ENCODE peak calls at places on chromosomes 12 and 14, in ten cellular contexts. One of them, this sample, is unnamed.

GRCh38 chr12:67433393-67434175 is 164.4 kb downstream of the CAND1 start:
- DNase-seq in H9: no peak
- DNase-seq in fibroblast of pulmonary artery: no peak
- DNase-seq in fibroblast of the aortic adventitia: peak
- DNase-seq in D721Med: no peak
- DNase-seq in mucosa of descending colon: no peak
- DNase-seq in upper lobe of right lung: no peak
- DNase-seq in left ventricle myocardium inferior: no peak
- DNase-seq in AG09309: no peak
- DNase-seq in cardiac fibroblast: no peak
- DNase-seq in this sample: no peak

GRCh38 chr12:66713984-66714383 is 35.1 kb upstream of the GRIP1 start:
- DNase-seq in upper lobe of right lung: no peak
- DNase-seq in H9: no peak
- DNase-seq in mucosa of descending colon: no peak
- DNase-seq in D721Med: no peak
- DNase-seq in cardiac fibroblast: no peak
- DNase-seq in fibroblast of pulmonary artery: no peak
- DNase-seq in left ventricle myocardium inferior: no peak
- DNase-seq in fibroblast of the aortic adventitia: no peak
- DNase-seq in AG09309: no peak
- DNase-seq in this sample: no peak

GRCh38 chr12:132921685-132922084 is 34.3 kb upstream of the CHFR start:
- DNase-seq in D721Med: no peak
- DNase-seq in mucosa of descending colon: no peak
- DNase-seq in left ventricle myocardium inferior: no peak
- DNase-seq in upper lobe of right lung: no peak
- DNase-seq in fibroblast of pulmonary artery: no peak
- DNase-seq in H9: no peak
- DNase-seq in cardiac fibroblast: no peak
- DNase-seq in fibroblast of the aortic adventitia: no peak
- DNase-seq in AG09309: no peak
- DNase-seq in this sample: no peak

GRCh38 chr12:26608706-26609105 is 224.3 kb downstream of the ITPR2 start:
- DNase-seq in mucosa of descending colon: no peak
- DNase-seq in cardiac fibroblast: no peak
- DNase-seq in fibroblast of the aortic adventitia: peak
- DNase-seq in left ventricle myocardium inferior: no peak
- DNase-seq in upper lobe of right lung: no peak
- DNase-seq in H9: no peak
- DNase-seq in fibroblast of pulmonary artery: no peak
- DNase-seq in AG09309: no peak
- DNase-seq in D721Med: no peak
- DNase-seq in this sample: no peak

GRCh38 chr12:131057722-131058515 is 104.2 kb downstream of the ADGRD1 start:
- DNase-seq in upper lobe of right lung: no peak
- DNase-seq in fibroblast of pulmonary artery: no peak
- DNase-seq in mucosa of descending colon: no peak
- DNase-seq in D721Med: no peak
- DNase-seq in left ventricle myocardium inferior: no peak
- DNase-seq in cardiac fibroblast: no peak
- DNase-seq in H9: peak
- DNase-seq in AG09309: no peak
- DNase-seq in fibroblast of the aortic adventitia: no peak
- DNase-seq in this sample: no peak

GRCh38 chr12:116544656-116545055 is 14.5 kb upstream of the MAP1LC3B2 start:
- DNase-seq in AG09309: no peak
- DNase-seq in fibroblast of pulmonary artery: no peak
- DNase-seq in mucosa of descending colon: no peak
- DNase-seq in H9: no peak
- DNase-seq in D721Med: no peak
- DNase-seq in fibroblast of the aortic adventitia: peak
- DNase-seq in left ventricle myocardium inferior: no peak
- DNase-seq in upper lobe of right lung: no peak
- DNase-seq in cardiac fibroblast: peak
- DNase-seq in this sample: no peak

GRCh38 chr12:84842406-84843013 is 70.1 kb downstream of the SLC6A15 start:
- DNase-seq in mucosa of descending colon: no peak
- DNase-seq in H9: no peak
- DNase-seq in left ventricle myocardium inferior: no peak
- DNase-seq in fibroblast of the aortic adventitia: peak
- DNase-seq in D721Med: peak
- DNase-seq in fibroblast of pulmonary artery: peak
- DNase-seq in AG09309: peak
- DNase-seq in upper lobe of right lung: no peak
- DNase-seq in cardiac fibroblast: peak
- DNase-seq in this sample: peak

GRCh38 chr12:100995771-100996170 is 201.2 kb downstream of the ANO4 start:
- DNase-seq in H9: no peak
- DNase-seq in AG09309: no peak
- DNase-seq in upper lobe of right lung: no peak
- DNase-seq in cardiac fibroblast: no peak
- DNase-seq in D721Med: no peak
- DNase-seq in fibroblast of pulmonary artery: no peak
- DNase-seq in fibroblast of the aortic adventitia: no peak
- DNase-seq in mucosa of descending colon: no peak
- DNase-seq in left ventricle myocardium inferior: no peak
- DNase-seq in this sample: no peak

GRCh38 chr14:21264025-21264801 is 5.0 kb downstream of the HNRNPC start:
- DNase-seq in left ventricle myocardium inferior: no peak
- DNase-seq in AG09309: peak
- DNase-seq in H9: no peak
- DNase-seq in D721Med: no peak
- DNase-seq in cardiac fibroblast: peak
- DNase-seq in upper lobe of right lung: no peak
- DNase-seq in mucosa of descending colon: no peak
- DNase-seq in fibroblast of pulmonary artery: peak
- DNase-seq in fibroblast of the aortic adventitia: peak
- DNase-seq in this sample: no peak

GRCh38 chr12:114334395-114334794 is 71.5 kb downstream of the TBX5 start:
- DNase-seq in cardiac fibroblast: no peak
- DNase-seq in fibroblast of pulmonary artery: no peak
- DNase-seq in AG09309: no peak
- DNase-seq in H9: no peak
- DNase-seq in upper lobe of right lung: no peak
- DNase-seq in D721Med: no peak
- DNase-seq in left ventricle myocardium inferior: no peak
- DNase-seq in fibroblast of the aortic adventitia: no peak
- DNase-seq in mucosa of descending colon: no peak
- DNase-seq in this sample: no peak

GRCh38 chr12:647039-647712 is 16.1 kb downstream of the NINJ2 start:
- DNase-seq in fibroblast of pulmonary artery: no peak
- DNase-seq in mucosa of descending colon: no peak
- DNase-seq in fibroblast of the aortic adventitia: no peak
- DNase-seq in left ventricle myocardium inferior: no peak
- DNase-seq in upper lobe of right lung: no peak
- DNase-seq in cardiac fibroblast: no peak
- DNase-seq in D721Med: no peak
- DNase-seq in AG09309: no peak
- DNase-seq in H9: no peak
- DNase-seq in this sample: no peak

GRCh38 chr12:5429741-5430557 is 2.0 kb upstream of the NTF3 start:
- DNase-seq in H9: peak
- DNase-seq in cardiac fibroblast: no peak
- DNase-seq in left ventricle myocardium inferior: no peak
- DNase-seq in upper lobe of right lung: no peak
- DNase-seq in mucosa of descending colon: no peak
- DNase-seq in fibroblast of pulmonary artery: no peak
- DNase-seq in AG09309: no peak
- DNase-seq in D721Med: no peak
- DNase-seq in fibroblast of the aortic adventitia: no peak
- DNase-seq in this sample: no peak

GRCh38 chr12:45290218-45290609 is 74.3 kb downstream of the ANO6 start:
- DNase-seq in AG09309: peak
- DNase-seq in D721Med: no peak
- DNase-seq in H9: no peak
- DNase-seq in left ventricle myocardium inferior: no peak
- DNase-seq in fibroblast of pulmonary artery: peak
- DNase-seq in cardiac fibroblast: peak
- DNase-seq in fibroblast of the aortic adventitia: peak
- DNase-seq in mucosa of descending colon: no peak
- DNase-seq in upper lobe of right lung: no peak
- DNase-seq in this sample: no peak

GRCh38 chr12:74530676-74531075 is 7.0 kb upstream of the ATXN7L3B start:
- DNase-seq in AG09309: no peak
- DNase-seq in fibroblast of pulmonary artery: no peak
- DNase-seq in fibroblast of the aortic adventitia: no peak
- DNase-seq in left ventricle myocardium inferior: no peak
- DNase-seq in cardiac fibroblast: no peak
- DNase-seq in D721Med: no peak
- DNase-seq in mucosa of descending colon: no peak
- DNase-seq in upper lobe of right lung: no peak
- DNase-seq in H9: no peak
- DNase-seq in this sample: no peak

GRCh38 chr14:95260537-95261440 is 58.9 kb downstream of the CLMN start:
- DNase-seq in D721Med: no peak
- DNase-seq in fibroblast of pulmonary artery: peak
- DNase-seq in AG09309: no peak
- DNase-seq in H9: no peak
- DNase-seq in cardiac fibroblast: peak
- DNase-seq in upper lobe of right lung: no peak
- DNase-seq in left ventricle myocardium inferior: peak
- DNase-seq in mucosa of descending colon: no peak
- DNase-seq in fibroblast of the aortic adventitia: no peak
- DNase-seq in this sample: no peak

DNA sequence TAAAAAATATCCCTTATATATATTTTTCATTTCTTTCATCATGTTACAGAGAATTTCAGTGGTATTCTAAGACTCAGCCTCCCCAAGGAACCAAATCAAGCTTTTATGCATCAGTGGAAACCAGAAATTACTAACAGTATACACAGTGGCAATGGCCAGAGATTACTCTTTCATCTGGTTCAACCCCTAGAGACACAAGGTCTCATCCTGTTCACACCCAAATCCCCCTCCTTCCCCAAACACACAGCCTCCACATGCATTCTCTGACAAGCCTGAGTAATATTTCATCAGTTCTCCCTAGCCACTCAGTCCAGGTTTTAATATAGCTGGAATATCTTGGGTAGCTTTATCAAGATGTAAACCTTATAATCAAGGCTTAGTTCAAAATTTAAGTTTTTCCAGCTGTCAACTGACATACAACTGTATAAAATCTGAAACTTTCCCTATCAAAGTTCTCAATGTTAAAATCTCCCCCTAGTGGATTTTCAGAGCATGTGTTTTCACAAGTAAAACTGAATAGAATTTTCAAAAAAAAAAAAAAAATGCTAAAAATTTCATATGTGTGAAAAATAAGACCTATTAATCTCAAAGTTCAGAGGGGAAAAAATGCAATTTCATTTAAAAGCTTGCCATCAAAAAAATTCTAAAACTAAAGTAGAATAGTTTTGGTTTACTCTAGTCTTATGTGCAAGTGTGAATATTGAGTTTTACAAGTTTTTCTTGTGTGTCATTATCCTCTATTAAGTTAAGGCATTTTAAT is 10.5 kb upstream of the SSTR1 start:
- DNase-seq in left ventricle myocardium inferior: no peak
- DNase-seq in upper lobe of right lung: no peak
- DNase-seq in H9: no peak
- DNase-seq in mucosa of descending colon: no peak
- DNase-seq in cardiac fibroblast: peak
- DNase-seq in AG09309: no peak
- DNase-seq in fibroblast of the aortic adventitia: peak
- DNase-seq in D721Med: no peak
- DNase-seq in fibroblast of pulmonary artery: peak
- DNase-seq in this sample: no peak
- TF ChIP-seq CTCF in left ventricle myocardium inferior: peak
- TF ChIP-seq CTCF in upper lobe of right lung: peak
- TF ChIP-seq CTCF in H9: peak
- TF ChIP-seq CTCF in mucosa of descending colon: no peak
- TF ChIP-seq CTCF in cardiac fibroblast: peak
- TF ChIP-seq CTCF in AG09309: peak
- TF ChIP-seq CTCF in fibroblast of the aortic adventitia: peak
- TF ChIP-seq CTCF in D721Med: peak
- TF ChIP-seq CTCF in fibroblast of pulmonary artery: peak
- TF ChIP-seq CTCF in this sample: peak

DNA sequence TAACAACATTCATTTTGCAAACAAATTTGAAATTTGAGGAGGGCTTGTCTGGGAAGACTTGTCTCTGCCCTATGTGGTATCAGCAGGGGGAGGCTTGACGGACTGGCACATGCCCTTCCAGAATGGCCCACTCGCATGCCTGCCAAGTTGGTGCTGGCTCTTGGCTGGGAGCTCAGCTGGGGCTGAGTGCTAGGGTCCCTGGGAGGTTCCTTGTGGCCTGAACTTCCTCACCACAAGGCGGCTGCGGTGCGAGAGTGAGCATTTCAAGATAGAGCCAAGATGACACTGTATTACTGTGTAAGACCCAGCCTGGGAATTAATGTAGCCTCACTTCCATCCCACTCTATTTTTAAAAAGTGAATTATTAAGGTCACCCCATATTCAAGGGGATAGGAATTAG is 271.6 kb upstream of the PLEKHG7 start:
- DNase-seq in fibroblast of pulmonary artery: no peak
- DNase-seq in left ventricle myocardium inferior: no peak
- DNase-seq in AG09309: no peak
- DNase-seq in H9: peak
- DNase-seq in cardiac fibroblast: no peak
- DNase-seq in D721Med: no peak
- DNase-seq in upper lobe of right lung: no peak
- DNase-seq in fibroblast of the aortic adventitia: no peak
- DNase-seq in mucosa of descending colon: peak
- DNase-seq in this sample: no peak
- TF ChIP-seq CTCF in fibroblast of pulmonary artery: no peak
- TF ChIP-seq CTCF in left ventricle myocardium inferior: no peak
- TF ChIP-seq CTCF in AG09309: no peak
- TF ChIP-seq CTCF in H9: peak
- TF ChIP-seq CTCF in cardiac fibroblast: no peak
- TF ChIP-seq CTCF in D721Med: no peak
- TF ChIP-seq CTCF in upper lobe of right lung: no peak
- TF ChIP-seq CTCF in fibroblast of the aortic adventitia: no peak
- TF ChIP-seq CTCF in mucosa of descending colon: no peak
- TF ChIP-seq CTCF in this sample: no peak

DNA sequence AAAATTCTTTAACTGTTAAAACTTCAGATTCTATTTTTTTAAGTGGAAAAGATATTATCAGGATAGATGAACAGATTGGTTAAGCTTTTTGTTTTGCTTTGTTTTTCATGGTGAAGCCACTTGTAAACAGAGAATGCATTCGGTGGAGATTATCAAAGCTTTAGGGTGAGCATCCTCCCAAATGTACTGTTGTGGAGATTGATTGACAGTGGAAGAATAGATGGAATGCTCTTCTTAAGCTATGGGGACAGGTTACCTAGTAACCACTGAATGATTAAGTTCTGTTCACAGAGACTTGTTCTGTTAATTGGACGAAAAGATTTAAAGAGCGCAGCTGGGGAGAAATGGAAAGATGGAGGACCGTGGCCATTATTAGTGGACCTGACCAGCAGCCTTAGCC is 21.8 kb upstream of the SPATA7 start:
- DNase-seq in D721Med: no peak
- DNase-seq in mucosa of descending colon: no peak
- DNase-seq in upper lobe of right lung: no peak
- DNase-seq in fibroblast of the aortic adventitia: no peak
- DNase-seq in AG09309: no peak
- DNase-seq in cardiac fibroblast: no peak
- DNase-seq in left ventricle myocardium inferior: no peak
- DNase-seq in fibroblast of pulmonary artery: no peak
- DNase-seq in H9: no peak
- DNase-seq in this sample: no peak
- TF ChIP-seq CTCF in D721Med: no peak
- TF ChIP-seq CTCF in mucosa of descending colon: no peak
- TF ChIP-seq CTCF in upper lobe of right lung: no peak
- TF ChIP-seq CTCF in fibroblast of the aortic adventitia: no peak
- TF ChIP-seq CTCF in AG09309: no peak
- TF ChIP-seq CTCF in cardiac fibroblast: no peak
- TF ChIP-seq CTCF in left ventricle myocardium inferior: no peak
- TF ChIP-seq CTCF in fibroblast of pulmonary artery: no peak
- TF ChIP-seq CTCF in H9: no peak
- TF ChIP-seq CTCF in this sample: no peak

GRCh38 chr12:53268009-53268636 is at the start of gene ESPL1:
- DNase-seq in D721Med: peak
- DNase-seq in fibroblast of pulmonary artery: peak
- DNase-seq in mucosa of descending colon: peak
- DNase-seq in upper lobe of right lung: peak
- DNase-seq in cardiac fibroblast: peak
- DNase-seq in H9: peak
- DNase-seq in AG09309: no peak
- DNase-seq in fibroblast of the aortic adventitia: peak
- DNase-seq in left ventricle myocardium inferior: peak
- DNase-seq in this sample: peak
- TF ChIP-seq CTCF in D721Med: peak
- TF ChIP-seq CTCF in fibroblast of pulmonary artery: peak
- TF ChIP-seq CTCF in mucosa of descending colon: peak
- TF ChIP-seq CTCF in upper lobe of right lung: peak
- TF ChIP-seq CTCF in cardiac fibroblast: peak
- TF ChIP-seq CTCF in H9: peak
- TF ChIP-seq CTCF in AG09309: peak
- TF ChIP-seq CTCF in fibroblast of the aortic adventitia: peak
- TF ChIP-seq CTCF in left ventricle myocardium inferior: peak
- TF ChIP-seq CTCF in this sample: peak